ENCODE peak calls at places on chromosomes 7 and 10, in four cellular contexts. S, W, Q and I are unnamed samples.

GRCh38 chr10:94172332-94172731 is 178.6 kb downstream of the PLCE1 start:
- DNase-seq in S (no peak), W (peak; percentile 19), Q (no peak), I (no peak)

GRCh38 chr7:112649560-112649959 is 140.6 kb downstream of the TMEM168 start:
- DNase-seq in S (no peak), W (no peak), Q (no peak), I (no peak)

GRCh38 chr7:2037805-2038635 is 194.7 kb downstream of the MAD1L1 start:
- DNase-seq in S (peak; percentile 85), W (peak; percentile 68), Q (no peak), I (no peak)

GRCh38 chr10:63071145-63071544 is 62.0 kb upstream of the NRBF2 start:
- DNase-seq in S (no peak), W (no peak), Q (no peak), I (no peak)

GRCh38 chr10:69819713-69820506 is 18.2 kb downstream of the COL13A1 start:
- DNase-seq in S (peak; percentile 22), W (peak; percentile 52), Q (no peak), I (no peak)

GRCh38 chr7:76126632-76127031 is 75.1 kb upstream of the SRRM3 start:
- DNase-seq in S (no peak), W (no peak), Q (no peak), I (no peak)

GRCh38 chr10:92699518-92700272 is 9.9 kb downstream of the HHEX start:
- DNase-seq in S (peak; percentile 53), W (no peak), Q (peak; percentile 46), I (peak; percentile 91)

GRCh38 chr7:143214789-143215679 is 6.8 kb upstream of the TAS2R40 start:
- DNase-seq in S (peak; percentile 90), W (peak; percentile 63), Q (peak; percentile 62), I (no peak)

GRCh38 chr7:41085244-41085643 is 617.6 kb downstream of the INHBA start:
- DNase-seq in S (peak; percentile 51), W (peak; percentile 90), Q (no peak), I (no peak)

GRCh38 chr10:20953120-20953519 is 56.0 kb upstream of the NEBL start:
- DNase-seq in S (no peak), W (no peak), Q (no peak), I (peak; percentile 26)

GRCh38 chr10:86752311-86752710 is 4.1 kb upstream of the BMPR1A start:
- DNase-seq in S (peak; percentile 11), W (no peak), Q (no peak), I (no peak)

GRCh38 chr10:97399843-97400545 is 1.1 kb downstream of the RRP12 start:
- DNase-seq in S (peak; percentile 61), W (peak; percentile 70), Q (no peak), I (no peak)

GRCh38 chr7:71472962-71473361 is 341.0 kb downstream of the GALNT17 start:
- DNase-seq in S (no peak), W (no peak), Q (no peak), I (no peak)

GRCh38 chr10:129055966-129056365 is 411.1 kb upstream of the MGMT start:
- DNase-seq in S (no peak), W (no peak), Q (no peak), I (no peak)

GRCh38 chr7:157760004-157760730 is 423.4 kb downstream of the DNAJB6 start:
- DNase-seq in S (no peak), W (no peak), Q (no peak), I (no peak)
- TF ChIP-seq CTCF in S (no peak), W (no peak), Q (no peak), I (no peak)

GRCh38 chr7:130732980-130733865 is 784 bp downstream of the KLF14 start:
- DNase-seq in S (no peak), W (no peak), Q (peak; percentile 14), I (no peak)
- TF ChIP-seq CTCF in S (no peak), W (no peak), Q (peak; percentile 28), I (no peak)

GRCh38 chr7:125383324-125383723 is 453.7 kb upstream of the POT1 start:
- DNase-seq in S (no peak), W (no peak), Q (no peak), I (no peak)
- TF ChIP-seq CTCF in S (no peak), W (no peak), Q (peak; percentile 18), I (no peak)

GRCh38 chr7:99253369-99253768 is 19.3 kb upstream of the MYH16 start:
- DNase-seq in S (peak; percentile 51), W (no peak), Q (no peak), I (no peak)

GRCh38 chr7:99254390-99254789 is 18.2 kb upstream of the MYH16 start:
- DNase-seq in S (no peak), W (no peak), Q (no peak), I (no peak)

GRCh38 chr7:99255463-99255862 is 17.2 kb upstream of the MYH16 start:
- DNase-seq in S (no peak), W (no peak), Q (no peak), I (no peak)

GRCh38 chr7:99249985-99250575 is 22.6 kb upstream of the MYH16 start:
- DNase-seq in S (no peak), W (no peak), Q (no peak), I (no peak)

DNA sequence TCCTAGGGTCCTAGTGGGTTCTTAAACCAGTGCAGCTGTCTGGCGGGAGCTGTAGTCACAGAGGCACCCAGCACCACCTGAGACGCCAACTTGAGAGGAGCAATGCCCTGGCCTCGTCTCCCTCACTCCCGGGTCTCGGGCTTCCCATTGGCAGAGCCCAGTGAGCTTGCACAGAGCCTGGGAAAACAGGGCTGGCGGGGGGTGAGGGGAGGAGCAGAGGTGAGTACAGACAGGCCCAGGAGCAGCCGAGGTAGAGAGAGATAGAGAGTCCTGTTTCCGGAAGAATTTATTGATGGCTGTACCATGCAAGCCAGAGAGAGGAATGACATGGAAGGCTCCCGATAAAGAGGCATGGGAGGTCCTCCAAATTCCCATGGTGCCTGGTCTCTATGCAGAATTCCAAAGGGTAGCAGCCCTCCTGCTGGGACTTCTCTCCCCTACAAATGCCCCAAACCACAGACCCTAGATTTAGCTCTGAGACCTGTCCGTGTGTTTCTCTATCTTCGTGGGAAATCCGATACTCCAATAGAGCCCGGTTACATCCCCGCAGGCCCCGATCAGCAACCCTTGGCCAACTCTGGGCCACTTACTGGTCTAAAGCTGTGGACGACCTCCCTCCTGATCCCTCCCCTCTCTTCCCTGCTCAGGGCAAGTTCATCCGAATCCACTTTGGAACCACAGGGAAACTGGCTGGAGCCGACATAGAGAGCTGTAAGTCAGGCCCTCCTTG is 20.3 kb upstream of the MYH16 start:
- DNase-seq in S (no peak), W (no peak), Q (no peak), I (no peak)
- TF ChIP-seq CTCF in S (no peak), W (no peak), Q (no peak), I (no peak)

GRCh38 chr10:48976208-48976607 is 36.6 kb upstream of the LRRC18 start:
- DNase-seq in S (peak; percentile 7), W (no peak), Q (no peak), I (no peak)
- TF ChIP-seq CTCF in S (no peak), W (peak; percentile 12), Q (peak; percentile 20), I (peak; percentile 6)

DNA sequence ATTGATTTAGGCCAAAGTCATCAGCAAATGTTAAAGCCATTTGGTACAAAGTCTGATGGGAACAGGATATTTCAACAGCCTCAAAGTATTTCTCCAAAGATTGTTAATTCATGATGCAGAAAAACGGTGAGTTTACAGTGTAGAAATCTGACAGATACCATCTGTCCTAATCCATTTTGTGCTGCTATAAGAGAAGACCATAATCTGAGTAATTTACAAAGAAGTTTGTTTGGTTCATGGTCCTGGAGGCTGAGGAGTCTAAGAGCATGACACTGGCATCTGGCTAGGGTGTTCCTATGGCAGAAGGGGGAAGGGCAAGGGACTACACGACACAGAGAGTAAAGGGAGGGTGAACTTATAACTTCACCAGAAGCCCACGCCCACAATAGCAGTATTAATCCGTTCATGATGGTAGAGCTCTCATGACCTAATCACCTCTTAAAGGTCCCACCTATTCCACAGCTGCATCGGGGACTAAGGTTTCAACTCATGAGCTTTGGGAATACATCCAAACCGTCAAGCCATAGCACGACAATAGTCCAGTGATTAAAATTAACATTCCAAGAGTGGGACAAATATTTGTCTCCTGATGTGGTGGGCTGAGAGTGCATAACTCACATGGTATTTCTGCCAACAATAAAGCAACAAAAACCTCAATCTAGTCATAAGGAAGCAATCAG is 298.6 kb upstream of the AKR1E2 start:
- DNase-seq in S (no peak), W (peak; percentile 64), Q (no peak), I (no peak)
- TF ChIP-seq CTCF in S (no peak), W (no peak), Q (no peak), I (no peak)

GRCh38 chr10:45592432-45592831 is 80.1 kb downstream of the ZFAND4 start:
- DNase-seq in S (no peak), W (no peak), Q (no peak), I (no peak)

GRCh38 chr10:45593938-45594275 is 78.7 kb downstream of the ZFAND4 start:
- DNase-seq in S (no peak), W (no peak), Q (no peak), I (no peak)

GRCh38 chr10:45596556-45596955 is 76.0 kb downstream of the ZFAND4 start:
- DNase-seq in S (no peak), W (no peak), Q (no peak), I (no peak)

GRCh38 chr10:45592926-45593325 is 79.6 kb downstream of the ZFAND4 start:
- DNase-seq in S (no peak), W (no peak), Q (no peak), I (no peak)

DNA sequence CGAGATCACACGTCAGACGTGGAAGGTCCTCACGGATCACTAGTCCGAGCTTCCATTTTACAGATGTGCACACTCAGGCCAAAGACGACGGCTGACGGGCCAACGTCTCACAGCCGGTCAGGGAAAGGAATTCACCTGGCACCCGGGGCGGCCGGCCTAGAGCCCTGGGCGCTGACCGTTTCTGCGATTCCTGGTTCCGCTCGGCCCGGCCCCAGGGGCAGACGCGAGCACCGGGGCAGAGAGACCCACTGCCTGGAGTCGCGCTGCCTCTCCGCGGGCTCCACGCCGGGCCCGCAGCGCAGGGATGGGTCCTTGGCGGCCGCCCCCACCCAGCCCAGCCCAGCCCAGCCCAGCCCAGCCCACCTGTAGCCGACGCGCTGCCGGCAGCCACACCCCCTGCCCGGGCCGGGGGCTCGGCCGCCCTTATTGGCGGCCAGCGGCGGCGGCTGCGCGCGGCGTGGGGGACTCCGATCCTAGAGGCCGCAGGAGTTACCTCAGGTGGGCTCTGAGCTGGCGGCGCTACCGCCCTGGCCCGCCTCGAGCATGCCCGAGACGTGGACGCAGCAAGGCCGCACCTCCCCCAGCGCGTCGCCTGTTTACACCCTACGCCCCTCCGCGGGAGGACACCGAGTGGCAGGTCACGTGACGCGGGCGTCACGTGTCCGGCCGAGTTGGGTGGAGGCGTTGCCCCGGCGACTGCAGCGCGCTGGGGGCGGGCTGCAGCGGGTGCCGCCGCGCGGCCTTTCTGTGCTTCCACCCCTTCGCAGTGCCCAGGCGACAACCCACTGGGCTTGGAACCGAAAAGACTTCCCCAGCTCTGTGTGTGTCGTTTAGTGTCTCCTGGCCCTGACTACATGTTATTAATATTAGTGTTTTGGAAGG is 78.1 kb downstream of the ZFAND4 start:
- DNase-seq in S (peak; percentile 94), W (peak; percentile 81), Q (peak; percentile 84), I (peak; percentile 98)
- TF ChIP-seq CTCF in S (peak; percentile 5), W (no peak), Q (no peak), I (no peak)

DNA sequence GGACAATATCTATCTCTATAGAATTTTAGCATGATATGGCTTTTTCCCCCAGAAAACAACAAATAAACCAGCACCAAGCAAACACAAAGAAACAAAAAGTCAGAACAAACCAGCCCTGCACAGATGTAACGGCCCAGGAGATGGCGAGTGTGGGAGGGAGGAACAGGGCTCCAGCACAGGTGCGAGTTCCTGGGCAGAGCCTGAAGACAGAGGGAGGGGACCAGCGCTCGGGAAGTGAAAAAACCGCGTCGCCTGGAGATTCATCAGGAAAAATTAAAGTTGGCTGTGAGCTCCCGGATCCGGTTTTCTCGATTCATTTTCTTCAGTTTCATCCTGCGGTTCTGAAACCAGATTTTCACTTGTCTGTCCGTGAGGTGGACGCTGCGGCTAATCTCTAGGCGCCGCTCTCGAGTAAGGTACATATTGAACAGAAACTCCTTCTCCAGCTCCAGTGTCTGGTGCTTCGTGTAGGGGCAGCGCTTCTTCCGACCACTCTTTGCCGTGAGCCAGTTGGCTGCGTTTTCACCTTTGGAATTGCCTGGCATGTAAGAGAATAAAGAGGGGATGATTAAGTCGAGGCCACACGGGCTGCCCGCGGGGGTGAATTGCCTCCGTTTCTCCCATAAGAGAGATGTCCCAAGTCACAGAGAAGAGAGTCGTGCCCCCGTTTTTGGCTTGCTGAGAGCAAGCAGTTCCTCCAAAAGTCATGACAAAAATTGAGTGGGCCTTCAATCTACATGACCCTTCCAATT is 2.3 kb downstream of the HOXA10 start:
- DNase-seq in S (no peak), W (no peak), Q (no peak), I (no peak)
- TF ChIP-seq CTCF in S (no peak), W (no peak), Q (no peak), I (no peak)